ENCODE peak calls at places on chromosomes 16 and 17, in seven cellular contexts. T, F, Z, E, H, Q and M are unnamed samples.

GRCh38 chr17:73625975-73626706 is 18.1 kb downstream of the SDK2 start:
- DNase-seq in E (no peak), Q (no peak), Z (peak), F (no peak), T (no peak), H (peak), M (no peak)

GRCh38 chr17:81858967-81859905 is 1.1 kb downstream of the P4HB start:
- DNase-seq in E (no peak), F (no peak), H (no peak), Z (no peak), T (no peak), Q (no peak), M (no peak)

GRCh38 chr17:72998343-72998742 is 94.1 kb downstream of the SLC39A11 start:
- DNase-seq in F (no peak), Q (no peak), Z (no peak), T (no peak), E (no peak), H (no peak), M (no peak)

GRCh38 chr17:59830007-59830630 is 62.6 kb downstream of the TUBD1 start:
- DNase-seq in Z (no peak), T (no peak), F (no peak), Q (no peak), H (no peak), E (no peak), M (no peak)

GRCh38 chr16:911604-912321 is 59.0 kb downstream of the LMF1 start:
- DNase-seq in Q (no peak), E (no peak), H (no peak), Z (peak), F (peak), T (no peak), M (no peak)

GRCh38 chr17:77963441-77963840 is 4.9 kb downstream of the TNRC6C start:
- DNase-seq in H (no peak), E (peak), F (peak), T (no peak), Q (no peak), Z (peak), M (no peak)

GRCh38 chr17:48542956-48543853 is 1.7 kb downstream of the HOXB2 start:
- DNase-seq in Q (peak), E (peak), H (no peak), Z (no peak), F (no peak), T (peak), M (no peak)

GRCh38 chr17:5329784-5330557 is 47.9 kb downstream of the RABEP1 start:
- DNase-seq in Q (peak), Z (no peak), F (no peak), T (no peak), H (no peak), E (no peak), M (no peak)

GRCh38 chr16:57427824-57428223 is 19.4 kb downstream of the CIAPIN1 start:
- DNase-seq in Q (no peak), Z (no peak), F (no peak), T (no peak), H (no peak), E (no peak), M (no peak)

GRCh38 chr16:19396555-19397011 is 21.1 kb upstream of the TMC5 start:
- DNase-seq in Q (no peak), Z (no peak), E (no peak), F (no peak), H (no peak), T (no peak), M (no peak)

GRCh38 chr17:694239-694638 is 20.4 kb downstream of the VPS53 start:
- DNase-seq in Q (no peak), H (no peak), Z (no peak), T (no peak), E (no peak), F (no peak), M (no peak)

GRCh38 chr17:66963521-66964082 is 905 bp upstream of the CACNG4 start:
- DNase-seq in Z (no peak), F (no peak), H (no peak), T (no peak), E (no peak), Q (no peak), M (no peak)

GRCh38 chr16:28609631-28610594 is at the start of gene SULT1A1:
- DNase-seq in H (peak), F (no peak), Z (no peak), Q (no peak), E (no peak), T (no peak), M (no peak)

GRCh38 chr16:82855471-82855870 is 228.7 kb downstream of the CDH13 start:
- DNase-seq in Z (no peak), H (no peak), F (no peak), E (no peak), Q (no peak), T (no peak), M (no peak)

GRCh38 chr16:81519298-81520150 is 74.9 kb downstream of the CMIP start:
- DNase-seq in F (no peak), Z (peak), H (peak), E (no peak), T (no peak), Q (no peak), M (no peak)

GRCh38 chr17:74874615-74875037 is 1.8 kb upstream of the FDXR start:
- DNase-seq in F (no peak), Z (no peak), H (no peak), T (no peak), Q (no peak), E (no peak), M (no peak)

GRCh38 chr17:69945698-69946185 is 129.3 kb upstream of the KCNJ16 start:
- DNase-seq in Q (no peak), T (no peak), F (no peak), E (no peak), H (no peak), Z (peak), M (no peak)

GRCh38 chr17:44738214-44738906 is 20.4 kb upstream of the ADAM11 start:
- DNase-seq in F (no peak), Z (no peak), T (no peak), E (no peak), H (peak), Q (no peak), M (no peak)

GRCh38 chr17:46883871-46884270 is 32.5 kb downstream of the WNT9B start:
- DNase-seq in Q (no peak), T (no peak), H (no peak), F (no peak), E (no peak), Z (no peak), M (no peak)

GRCh38 chr16:85202631-85203461 is 90.6 kb upstream of the CIBAR2 start:
- DNase-seq in Q (no peak), Z (peak), T (no peak), E (no peak), F (no peak), H (peak), M (peak)

GRCh38 chr16:73196670-73197069 is 148.7 kb upstream of the ZFHX3 start:
- DNase-seq in Z (peak), T (peak), H (peak), F (peak), E (no peak), Q (peak), M (peak)

GRCh38 chr16:85659805-85660511 is 28.8 kb downstream of the GINS2 start:
- DNase-seq in E (peak), Q (peak), H (peak), Z (peak), F (peak), T (peak), M (peak)

GRCh38 chr16:81243927-81244326 is 5.4 kb downstream of the BCO1 start:
- DNase-seq in T (no peak), H (no peak), Q (no peak), E (no peak), F (no peak), Z (no peak), M (no peak)

GRCh38 chr16:12178251-12178990 is 201.9 kb downstream of the SNX29 start:
- DNase-seq in F (no peak), H (no peak), Q (no peak), T (no peak), Z (peak), E (no peak), M (no peak)

GRCh38 chr17:65588194-65588808 is 26.9 kb upstream of the AXIN2 start:
- DNase-seq in H (no peak), T (no peak), E (no peak), Z (no peak), Q (no peak), F (peak), M (no peak)

GRCh38 chr16:30429678-30430427 is at the start of gene DCTPP1:
- DNase-seq in Q (peak), E (peak), T (peak), Z (peak), H (peak), F (peak), M (peak)

GRCh38 chr17:82031303-82031884 is at the start of gene RAC3:
- DNase-seq in H (no peak), Q (no peak), T (no peak), F (no peak), Z (no peak), E (no peak), M (no peak)

GRCh38 chr16:68286153-68287074 is 22.1 kb downstream of the SLC7A6 start:
- DNase-seq in Z (no peak), Q (peak), T (no peak), H (no peak), F (no peak), E (peak), M (no peak)

GRCh38 chr16:47848481-47849109 is 307.2 kb downstream of the ABCC12 start:
- DNase-seq in Q (no peak), E (no peak), T (no peak), Z (peak), H (no peak), F (no peak), M (no peak)

GRCh38 chr16:81445143-81445922 is 725 bp downstream of the CMIP start:
- DNase-seq in Q (peak), F (peak), H (peak), Z (peak), T (no peak), E (peak), M (no peak)

GRCh38 chr17:57724038-57724728 is 20.9 kb downstream of the CCDC182 start:
- DNase-seq in H (no peak), T (no peak), Q (peak), Z (peak), F (no peak), E (no peak), M (no peak)

GRCh38 chr16:23155445-23156049 is 6.3 kb upstream of the USP31 start:
- DNase-seq in E (no peak), H (no peak), F (no peak), Z (no peak), T (no peak), Q (no peak), M (no peak)

GRCh38 chr16:8963010-8963824 is 489 bp downstream of the USP7 start:
- DNase-seq in T (no peak), Q (no peak), Z (no peak), E (no peak), H (peak), F (no peak), M (no peak)

GRCh38 chr16:14196011-14196410 is 124.9 kb downstream of the MRTFB start:
- DNase-seq in Q (no peak), Z (peak), F (no peak), H (no peak), T (no peak), E (no peak), M (no peak)

GRCh38 chr17:71208111-71208704 is 912.6 kb upstream of the SOX9 start:
- DNase-seq in F (no peak), Q (no peak), Z (no peak), T (no peak), E (no peak), H (no peak), M (no peak)

GRCh38 chr17:77750427-77751043 is 208.0 kb upstream of the TNRC6C start:
- DNase-seq in F (no peak), Z (no peak), H (no peak), Q (no peak), E (no peak), T (no peak), M (no peak)

GRCh38 chr16:16774389-16774788 is 395.4 kb downstream of the NPIPA7 start:
- DNase-seq in T (no peak), E (no peak), Q (no peak), H (no peak), Z (no peak), F (no peak), M (no peak)